ENCODE peak calls at places on chromosome 9, in nine cellular contexts. S is smooth muscle cell of the brain vasculature; X is activated CD8-positive, alpha-beta memory T cell treated with anti-CD3 and anti-CD28 coated beads for 4 hours; C is psoas muscle; R is AG04449; W is stimulated activated naive CD4-positive, alpha-beta T cell; Q is RWPE1; V is EL; I is erythroblast. O is an unnamed sample.
A peak's percentile ranks its signal among the peaks of the same experiment; 100 is the strongest.

GRCh38 chr9:70563437-70564204 is 149.2 kb upstream of the KLF9 start:
- DNase-seq in S (no peak), X (peak; percentile 8), C (no peak), R (peak; percentile 80), W (no peak), Q (no peak), V (peak; percentile 65), I (no peak), O (peak; percentile 51)

GRCh38 chr9:98873535-98874432 is 66.3 kb downstream of the GALNT12 start:
- DNase-seq in S (no peak), X (no peak), C (peak; percentile 49), R (no peak), W (no peak), Q (no peak), V (peak; percentile 71), I (no peak), O (no peak)

GRCh38 chr9:110942522-110942921 is 95.7 kb downstream of the LPAR1 start:
- DNase-seq in S (no peak), X (no peak), C (no peak), R (peak; percentile 68), W (no peak), Q (no peak), V (peak; percentile 90), I (no peak), O (no peak)

GRCh38 chr9:134981001-134981400 is 63.3 kb upstream of the FCN1 start:
- DNase-seq in S (no peak), X (no peak), C (no peak), R (no peak), W (no peak), Q (no peak), V (no peak), I (no peak), O (no peak)

GRCh38 chr9:134618163-134618822 is 23.3 kb upstream of the COL5A1 start:
- DNase-seq in S (no peak), X (no peak), C (no peak), R (no peak), W (no peak), Q (no peak), V (no peak), I (no peak), O (no peak)

GRCh38 chr9:27421567-27421966 is 102.5 kb upstream of the IFNK start:
- DNase-seq in S (no peak), X (no peak), C (no peak), R (no peak), W (no peak), Q (no peak), V (peak; percentile 12), I (no peak), O (no peak)

GRCh38 chr9:69170231-69170630 is 3.8 kb upstream of the TJP2 start:
- DNase-seq in S (no peak), X (no peak), C (no peak), R (no peak), W (no peak), Q (no peak), V (no peak), I (peak; percentile 63), O (no peak)

GRCh38 chr9:35350212-35350611 is 139.7 kb upstream of the RUSC2 start:
- DNase-seq in S (no peak), X (no peak), C (no peak), R (no peak), W (no peak), Q (no peak), V (no peak), I (no peak), O (no peak)

GRCh38 chr9:29701536-29701935 is 2128.3 kb upstream of the C9orf72 start:
- DNase-seq in S (no peak), X (no peak), C (no peak), R (no peak), W (no peak), Q (no peak), V (no peak), I (no peak), O (no peak)

GRCh38 chr9:135516132-135516860 is 4.9 kb upstream of the LCN1 start:
- DNase-seq in S (no peak), X (no peak), C (no peak), R (no peak), W (no peak), Q (no peak), V (no peak), I (no peak), O (no peak)

GRCh38 chr9:120539951-120540350 is 40.0 kb downstream of the CDK5RAP2 start:
- DNase-seq in S (no peak), X (no peak), C (no peak), R (no peak), W (no peak), Q (no peak), V (no peak), I (no peak), O (no peak)

O was measured in GM19239.